ENCODE peak calls at places on chromosome 4, in eight cellular contexts. J is upper lobe of left lung, F is IMR-90, K is HCT116, R is esophagus squamous epithelium, Q is NB4, E is lower leg skin, M is adrenal gland. L is an unnamed sample.

GRCh38 chr4:2846172-2846571 is 2.5 kb downstream of the ADD1 start:
- DNase-seq in J (no peak), F (no peak), K (no peak), R (no peak), Q (no peak), E (no peak), M (no peak), L (no peak)

GRCh38 chr4:170198742-170199141 is 109.0 kb upstream of the AADAT start:
- DNase-seq in J (no peak), F (no peak), K (peak), R (no peak), Q (no peak), E (no peak), M (no peak), L (no peak)

GRCh38 chr4:139951051-139951450 is 202.9 kb downstream of the MAML3 start:
- DNase-seq in J (no peak), F (no peak), K (no peak), R (no peak), Q (peak), E (no peak), M (no peak), L (peak)

GRCh38 chr4:169398294-169398693 is 127.5 kb upstream of the SH3RF1 start:
- DNase-seq in J (no peak), F (peak), K (no peak), R (no peak), Q (peak), E (no peak), M (no peak), L (no peak)

GRCh38 chr4:107153228-107153627 is 117.1 kb upstream of the DKK2 start:
- DNase-seq in J (no peak), F (no peak), K (no peak), R (no peak), Q (peak), E (no peak), M (no peak), L (no peak)

GRCh38 chr4:140943887-140944515 is 187.8 kb upstream of the TBC1D9 start:
- DNase-seq in J (no peak), F (peak), K (no peak), R (no peak), Q (no peak), E (no peak), M (no peak), L (no peak)

GRCh38 chr4:171812377-171813194 is 618 bp upstream of the GALNTL6 start:
- DNase-seq in J (peak), F (no peak), K (no peak), R (no peak), Q (no peak), E (no peak), M (no peak), L (no peak)

GRCh38 chr4:163967710-163968109 is 473.2 kb downstream of the TMA16 start:
- DNase-seq in J (no peak), F (no peak), K (no peak), R (no peak), Q (no peak), E (no peak), M (no peak), L (no peak)

GRCh38 chr4:59904331-59904730 is 1295.8 kb upstream of the ADGRL3 start:
- DNase-seq in J (no peak), F (no peak), K (no peak), R (no peak), Q (no peak), E (no peak), M (no peak), L (no peak)

GRCh38 chr4:5787311-5787710 is 76.3 kb downstream of the EVC start:
- DNase-seq in J (no peak), F (no peak), K (no peak), R (no peak), Q (no peak), E (peak), M (no peak), L (no peak)

GRCh38 chr4:17468638-17469221 is 43.2 kb downstream of the QDPR start:
- DNase-seq in J (no peak), F (peak), K (peak), R (no peak), Q (peak), E (peak), M (no peak), L (no peak)

GRCh38 chr4:2424581-2424980 is 5.8 kb downstream of the CFAP99 start:
- DNase-seq in J (no peak), F (peak), K (no peak), R (no peak), Q (no peak), E (no peak), M (no peak), L (no peak)

GRCh38 chr4:89765966-89766365 is 71.0 kb downstream of the SNCA start:
- DNase-seq in J (no peak), F (peak), K (no peak), R (no peak), Q (no peak), E (no peak), M (peak), L (peak)

GRCh38 chr4:102493794-102494193 is 7.4 kb upstream of the NFKB1 start:
- DNase-seq in J (no peak), F (no peak), K (no peak), R (no peak), Q (no peak), E (no peak), M (no peak), L (no peak)

GRCh38 chr4:89254847-89255246 is 52.8 kb downstream of the GPRIN3 start:
- DNase-seq in J (no peak), F (peak), K (peak), R (no peak), Q (peak), E (no peak), M (no peak), L (no peak)

GRCh38 chr4:149493492-149493891 is 322.2 kb downstream of the IQCM start:
- DNase-seq in J (no peak), F (no peak), K (no peak), R (no peak), Q (no peak), E (no peak), M (no peak), L (no peak)

GRCh38 chr4:3649491-3649890 is 116.7 kb upstream of the ADRA2C start:
- DNase-seq in J (no peak), F (no peak), K (no peak), R (no peak), Q (no peak), E (no peak), M (no peak), L (no peak)

GRCh38 chr4:87049508-87049907 is 114.7 kb downstream of the AFF1 start:
- DNase-seq in J (peak), F (no peak), K (no peak), R (no peak), Q (no peak), E (no peak), M (no peak), L (no peak)

GRCh38 chr4:95510145-95510544 is 38.6 kb downstream of the UNC5C start:
- DNase-seq in J (no peak), F (peak), K (no peak), R (no peak), Q (peak), E (no peak), M (no peak), L (no peak)

GRCh38 chr4:147122697-147123472 is 177.2 kb upstream of the TTC29 start:
- DNase-seq in J (no peak), F (peak), K (no peak), R (no peak), Q (no peak), E (no peak), M (no peak), L (no peak)

GRCh38 chr4:73848183-73848777 is 4.8 kb upstream of the PF4V1 start:
- DNase-seq in J (no peak), F (no peak), K (no peak), R (no peak), Q (no peak), E (no peak), M (no peak), L (no peak)

GRCh38 chr4:7458066-7458425 is 23.3 kb upstream of the PSAPL1 start:
- DNase-seq in J (no peak), F (no peak), K (no peak), R (no peak), Q (no peak), E (no peak), M (no peak), L (no peak)

GRCh38 chr4:16150716-16151115 is 66.9 kb upstream of the PROM1 start:
- DNase-seq in J (no peak), F (no peak), K (no peak), R (no peak), Q (no peak), E (no peak), M (no peak), L (no peak)
- TF ChIP-seq POLR2A in J (no peak), F (no peak), K (no peak), R (no peak), Q (no peak), E (no peak), M (no peak), L (no peak)

GRCh38 chr4:80074059-80074458 is 1.0 kb upstream of the ANTXR2 start:
- DNase-seq in J (no peak), F (no peak), K (no peak), R (no peak), Q (no peak), E (no peak), M (no peak), L (no peak)

GRCh38 chr4:80070880-80071620 is 2.0 kb downstream of the ANTXR2 start:
- DNase-seq in J (no peak), F (peak), K (no peak), R (no peak), Q (no peak), E (no peak), M (no peak), L (no peak)

GRCh38 chr4:80071643-80072606 is 1.1 kb downstream of the ANTXR2 start:
- DNase-seq in J (no peak), F (peak), K (no peak), R (no peak), Q (peak), E (peak), M (peak), L (peak)

GRCh38 chr4:80073362-80074008 is 456 bp upstream of the ANTXR2 start:
- DNase-seq in J (no peak), F (no peak), K (no peak), R (no peak), Q (no peak), E (no peak), M (no peak), L (no peak)

DNA sequence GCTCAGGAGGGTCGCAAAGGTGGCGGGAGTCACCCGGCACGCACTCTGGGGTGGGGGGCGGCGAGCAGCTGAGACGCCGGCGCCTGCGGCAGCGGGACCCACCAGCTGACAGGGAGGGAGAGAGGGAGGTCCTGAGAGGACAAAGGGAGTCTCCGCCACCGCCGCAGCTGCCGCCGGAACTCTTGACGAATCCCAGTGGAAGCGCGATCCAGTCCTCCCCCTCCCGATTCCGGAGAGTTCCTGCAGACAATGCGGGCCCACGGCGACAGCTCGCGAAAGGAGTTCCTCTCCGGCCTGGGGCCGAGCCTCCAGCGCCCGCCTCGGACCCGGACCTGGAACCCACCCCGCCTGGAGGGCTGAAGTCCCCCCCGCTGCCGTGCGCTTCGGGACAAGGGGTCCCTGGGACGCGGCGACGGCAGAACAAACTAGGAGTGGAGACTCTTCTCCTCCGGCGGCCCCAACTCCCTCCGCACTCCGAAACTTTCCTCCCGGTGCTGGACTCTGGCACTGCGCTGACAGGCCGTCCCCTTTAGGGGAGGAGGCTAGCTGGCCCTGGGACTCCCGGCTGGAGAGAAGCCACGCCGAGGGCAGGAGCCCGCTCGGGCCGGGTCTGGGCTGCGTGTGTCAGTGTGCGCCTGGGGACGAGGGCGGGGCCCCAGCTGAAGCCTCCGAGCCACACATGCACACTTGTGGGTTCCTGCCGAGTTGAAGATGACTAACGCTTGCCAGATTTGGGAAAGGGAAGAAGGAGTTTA is at the start of gene ANTXR2:
- DNase-seq in J (peak), F (peak), K (peak), R (peak), Q (peak), E (peak), M (peak), L (peak)
- TF ChIP-seq CTCF in J (peak), F (peak), K (no peak), R (no peak), Q (no peak), E (no peak), M (peak), L (no peak)

DNA sequence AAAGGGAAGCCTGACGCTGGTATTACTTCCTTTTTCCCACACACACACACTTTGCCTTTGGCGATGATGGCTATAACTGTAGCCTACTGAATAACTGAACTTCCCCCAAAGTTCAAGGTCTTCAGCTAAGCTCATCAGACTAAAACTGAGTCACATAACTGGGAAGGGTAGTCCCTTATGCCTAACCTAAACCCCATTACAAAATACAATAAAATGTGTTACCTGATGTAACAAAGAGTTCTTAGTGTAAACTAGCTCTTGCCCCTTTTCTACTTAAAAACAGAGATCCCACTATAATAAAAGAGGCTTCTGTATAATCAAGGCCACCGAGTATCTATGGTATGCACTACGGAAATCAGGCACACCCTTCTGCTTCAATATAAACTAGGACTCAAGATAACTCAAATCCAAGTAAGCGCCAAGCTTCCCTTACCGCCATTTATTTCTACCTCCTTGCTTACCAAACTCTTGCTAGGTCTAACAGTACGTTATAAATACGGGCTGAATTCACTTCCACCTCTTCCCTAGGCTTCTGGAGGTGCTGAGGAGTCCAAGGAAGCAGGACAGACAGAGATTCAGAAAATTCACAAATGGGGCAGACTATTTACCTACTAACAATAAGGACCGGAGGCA is 2.4 kb downstream of the OTUD4 start:
- DNase-seq in J (no peak), F (peak), K (no peak), R (no peak), Q (peak), E (no peak), M (no peak), L (no peak)
- TF ChIP-seq POLR2A in J (no peak), F (no peak), K (no peak), R (no peak), Q (no peak), E (no peak), M (no peak), L (no peak)

GRCh38 chr4:143329985-143330384 is 6.7 kb upstream of the GAB1 start:
- DNase-seq in J (no peak), F (no peak), K (no peak), R (no peak), Q (no peak), E (no peak), M (no peak), L (no peak)
- TF ChIP-seq CTCF in J (no peak), F (no peak), K (peak), R (no peak), Q (no peak), E (no peak), M (no peak), L (no peak)

L was measured in breast epithelium.